ENCODE peak calls at places on chromosomes 2 and 18, in ten cellular contexts. One of them, this sample, is unnamed.

GRCh38 chr2:83915381-83915780 is 543.7 kb downstream of the SUCLG1 start:
- DNase-seq in HS-27A: no peak
- DNase-seq in activated CD8-positive, alpha-beta memory T cell treated with anti-CD3 and anti-CD28 coated beads for 4 hours: no peak
- DNase-seq in AG20443: no peak
- DNase-seq in CD4-positive, alpha-beta T cell: no peak
- DNase-seq in activated CD4-positive, alpha-beta T cell treated with anti-CD3 and anti-CD28 coated beads, Interleukin-2, amount 50 U/mL, for 1 hour: no peak
- DNase-seq in brain microvascular endothelial cell: no peak
- DNase-seq in fibroblast of pulmonary artery: no peak
- DNase-seq in iris pigment epithelial cell: no peak
- DNase-seq in NCI-H146: no peak
- DNase-seq in this sample: no peak

GRCh38 chr2:152716805-152717241 is 438 bp downstream of the PRPF40A start:
- DNase-seq in brain microvascular endothelial cell: no peak
- DNase-seq in CD4-positive, alpha-beta T cell: no peak
- DNase-seq in AG20443: peak
- DNase-seq in HS-27A: no peak
- DNase-seq in activated CD8-positive, alpha-beta memory T cell treated with anti-CD3 and anti-CD28 coated beads for 4 hours: no peak
- DNase-seq in iris pigment epithelial cell: peak
- DNase-seq in fibroblast of pulmonary artery: no peak
- DNase-seq in NCI-H146: peak
- DNase-seq in activated CD4-positive, alpha-beta T cell treated with anti-CD3 and anti-CD28 coated beads, Interleukin-2, amount 50 U/mL, for 1 hour: peak
- DNase-seq in this sample: peak

GRCh38 chr2:219368690-219369108 is 19.0 kb downstream of the DNPEP start:
- DNase-seq in fibroblast of pulmonary artery: peak
- DNase-seq in brain microvascular endothelial cell: peak
- DNase-seq in activated CD8-positive, alpha-beta memory T cell treated with anti-CD3 and anti-CD28 coated beads for 4 hours: no peak
- DNase-seq in activated CD4-positive, alpha-beta T cell treated with anti-CD3 and anti-CD28 coated beads, Interleukin-2, amount 50 U/mL, for 1 hour: no peak
- DNase-seq in AG20443: peak
- DNase-seq in NCI-H146: peak
- DNase-seq in iris pigment epithelial cell: peak
- DNase-seq in HS-27A: no peak
- DNase-seq in CD4-positive, alpha-beta T cell: no peak
- DNase-seq in this sample: peak

GRCh38 chr2:85243101-85244072 is 84.4 kb downstream of the TGOLN2 start:
- DNase-seq in HS-27A: no peak
- DNase-seq in iris pigment epithelial cell: no peak
- DNase-seq in activated CD8-positive, alpha-beta memory T cell treated with anti-CD3 and anti-CD28 coated beads for 4 hours: no peak
- DNase-seq in CD4-positive, alpha-beta T cell: no peak
- DNase-seq in NCI-H146: peak
- DNase-seq in fibroblast of pulmonary artery: no peak
- DNase-seq in brain microvascular endothelial cell: peak
- DNase-seq in activated CD4-positive, alpha-beta T cell treated with anti-CD3 and anti-CD28 coated beads, Interleukin-2, amount 50 U/mL, for 1 hour: no peak
- DNase-seq in AG20443: no peak
- DNase-seq in this sample: peak

GRCh38 chr18:24678626-24679025 is 218.2 kb downstream of the HRH4 start:
- DNase-seq in NCI-H146: no peak
- DNase-seq in activated CD4-positive, alpha-beta T cell treated with anti-CD3 and anti-CD28 coated beads, Interleukin-2, amount 50 U/mL, for 1 hour: no peak
- DNase-seq in HS-27A: no peak
- DNase-seq in fibroblast of pulmonary artery: no peak
- DNase-seq in brain microvascular endothelial cell: no peak
- DNase-seq in activated CD8-positive, alpha-beta memory T cell treated with anti-CD3 and anti-CD28 coated beads for 4 hours: no peak
- DNase-seq in CD4-positive, alpha-beta T cell: no peak
- DNase-seq in AG20443: peak
- DNase-seq in iris pigment epithelial cell: no peak
- DNase-seq in this sample: no peak

GRCh38 chr2:110752871-110753270 is 20.5 kb downstream of the ACOXL start:
- DNase-seq in iris pigment epithelial cell: no peak
- DNase-seq in CD4-positive, alpha-beta T cell: no peak
- DNase-seq in AG20443: no peak
- DNase-seq in HS-27A: no peak
- DNase-seq in brain microvascular endothelial cell: no peak
- DNase-seq in fibroblast of pulmonary artery: no peak
- DNase-seq in activated CD8-positive, alpha-beta memory T cell treated with anti-CD3 and anti-CD28 coated beads for 4 hours: no peak
- DNase-seq in activated CD4-positive, alpha-beta T cell treated with anti-CD3 and anti-CD28 coated beads, Interleukin-2, amount 50 U/mL, for 1 hour: no peak
- DNase-seq in NCI-H146: no peak
- DNase-seq in this sample: no peak

GRCh38 chr2:43251171-43251731 is 24.8 kb upstream of the ZFP36L2 start:
- DNase-seq in activated CD4-positive, alpha-beta T cell treated with anti-CD3 and anti-CD28 coated beads, Interleukin-2, amount 50 U/mL, for 1 hour: no peak
- DNase-seq in CD4-positive, alpha-beta T cell: no peak
- DNase-seq in activated CD8-positive, alpha-beta memory T cell treated with anti-CD3 and anti-CD28 coated beads for 4 hours: no peak
- DNase-seq in iris pigment epithelial cell: peak
- DNase-seq in NCI-H146: no peak
- DNase-seq in HS-27A: no peak
- DNase-seq in AG20443: peak
- DNase-seq in fibroblast of pulmonary artery: peak
- DNase-seq in brain microvascular endothelial cell: no peak
- DNase-seq in this sample: peak

GRCh38 chr18:23982154-23983071 is 32.1 kb upstream of the TTC39C start:
- DNase-seq in iris pigment epithelial cell: peak
- DNase-seq in CD4-positive, alpha-beta T cell: no peak
- DNase-seq in brain microvascular endothelial cell: peak
- DNase-seq in HS-27A: peak
- DNase-seq in NCI-H146: peak
- DNase-seq in activated CD4-positive, alpha-beta T cell treated with anti-CD3 and anti-CD28 coated beads, Interleukin-2, amount 50 U/mL, for 1 hour: no peak
- DNase-seq in AG20443: peak
- DNase-seq in activated CD8-positive, alpha-beta memory T cell treated with anti-CD3 and anti-CD28 coated beads for 4 hours: no peak
- DNase-seq in fibroblast of pulmonary artery: peak
- DNase-seq in this sample: no peak

GRCh38 chr2:73998451-73998850 is 13.7 kb downstream of the TET3 start:
- DNase-seq in AG20443: no peak
- DNase-seq in iris pigment epithelial cell: no peak
- DNase-seq in NCI-H146: no peak
- DNase-seq in activated CD8-positive, alpha-beta memory T cell treated with anti-CD3 and anti-CD28 coated beads for 4 hours: no peak
- DNase-seq in HS-27A: no peak
- DNase-seq in activated CD4-positive, alpha-beta T cell treated with anti-CD3 and anti-CD28 coated beads, Interleukin-2, amount 50 U/mL, for 1 hour: peak
- DNase-seq in CD4-positive, alpha-beta T cell: peak
- DNase-seq in fibroblast of pulmonary artery: no peak
- DNase-seq in brain microvascular endothelial cell: no peak
- DNase-seq in this sample: no peak

GRCh38 chr2:160368988-160369935 is 124.3 kb downstream of the RBMS1 start:
- DNase-seq in iris pigment epithelial cell: peak
- DNase-seq in AG20443: peak
- DNase-seq in HS-27A: no peak
- DNase-seq in fibroblast of pulmonary artery: no peak
- DNase-seq in NCI-H146: no peak
- DNase-seq in activated CD4-positive, alpha-beta T cell treated with anti-CD3 and anti-CD28 coated beads, Interleukin-2, amount 50 U/mL, for 1 hour: no peak
- DNase-seq in brain microvascular endothelial cell: no peak
- DNase-seq in CD4-positive, alpha-beta T cell: no peak
- DNase-seq in activated CD8-positive, alpha-beta memory T cell treated with anti-CD3 and anti-CD28 coated beads for 4 hours: no peak
- DNase-seq in this sample: peak

GRCh38 chr2:70552501-70553333 is 909 bp downstream of the TGFA start:
- DNase-seq in NCI-H146: no peak
- DNase-seq in activated CD8-positive, alpha-beta memory T cell treated with anti-CD3 and anti-CD28 coated beads for 4 hours: no peak
- DNase-seq in HS-27A: no peak
- DNase-seq in AG20443: no peak
- DNase-seq in iris pigment epithelial cell: no peak
- DNase-seq in brain microvascular endothelial cell: no peak
- DNase-seq in CD4-positive, alpha-beta T cell: no peak
- DNase-seq in activated CD4-positive, alpha-beta T cell treated with anti-CD3 and anti-CD28 coated beads, Interleukin-2, amount 50 U/mL, for 1 hour: peak
- DNase-seq in fibroblast of pulmonary artery: no peak
- DNase-seq in this sample: no peak

GRCh38 chr2:140580799-140581198 is 1550.0 kb downstream of the LRP1B start:
- DNase-seq in NCI-H146: no peak
- DNase-seq in AG20443: no peak
- DNase-seq in activated CD4-positive, alpha-beta T cell treated with anti-CD3 and anti-CD28 coated beads, Interleukin-2, amount 50 U/mL, for 1 hour: no peak
- DNase-seq in iris pigment epithelial cell: peak
- DNase-seq in fibroblast of pulmonary artery: peak
- DNase-seq in CD4-positive, alpha-beta T cell: no peak
- DNase-seq in activated CD8-positive, alpha-beta memory T cell treated with anti-CD3 and anti-CD28 coated beads for 4 hours: no peak
- DNase-seq in HS-27A: no peak
- DNase-seq in brain microvascular endothelial cell: no peak
- DNase-seq in this sample: no peak

GRCh38 chr2:10873790-10874437 is 37.8 kb upstream of the KCNF1 start:
- DNase-seq in brain microvascular endothelial cell: no peak
- DNase-seq in NCI-H146: no peak
- DNase-seq in fibroblast of pulmonary artery: peak
- DNase-seq in AG20443: peak
- DNase-seq in activated CD8-positive, alpha-beta memory T cell treated with anti-CD3 and anti-CD28 coated beads for 4 hours: no peak
- DNase-seq in activated CD4-positive, alpha-beta T cell treated with anti-CD3 and anti-CD28 coated beads, Interleukin-2, amount 50 U/mL, for 1 hour: no peak
- DNase-seq in iris pigment epithelial cell: peak
- DNase-seq in CD4-positive, alpha-beta T cell: no peak
- DNase-seq in HS-27A: no peak
- DNase-seq in this sample: no peak

GRCh38 chr2:152571035-152571766 is 146.1 kb downstream of the PRPF40A start:
- DNase-seq in fibroblast of pulmonary artery: no peak
- DNase-seq in NCI-H146: no peak
- DNase-seq in brain microvascular endothelial cell: no peak
- DNase-seq in activated CD4-positive, alpha-beta T cell treated with anti-CD3 and anti-CD28 coated beads, Interleukin-2, amount 50 U/mL, for 1 hour: no peak
- DNase-seq in CD4-positive, alpha-beta T cell: no peak
- DNase-seq in activated CD8-positive, alpha-beta memory T cell treated with anti-CD3 and anti-CD28 coated beads for 4 hours: no peak
- DNase-seq in HS-27A: no peak
- DNase-seq in iris pigment epithelial cell: peak
- DNase-seq in AG20443: peak
- DNase-seq in this sample: no peak

GRCh38 chr2:20496477-20496876 is 49.6 kb downstream of the RHOB start:
- DNase-seq in activated CD8-positive, alpha-beta memory T cell treated with anti-CD3 and anti-CD28 coated beads for 4 hours: no peak
- DNase-seq in iris pigment epithelial cell: no peak
- DNase-seq in AG20443: no peak
- DNase-seq in CD4-positive, alpha-beta T cell: no peak
- DNase-seq in NCI-H146: no peak
- DNase-seq in activated CD4-positive, alpha-beta T cell treated with anti-CD3 and anti-CD28 coated beads, Interleukin-2, amount 50 U/mL, for 1 hour: no peak
- DNase-seq in fibroblast of pulmonary artery: no peak
- DNase-seq in HS-27A: no peak
- DNase-seq in brain microvascular endothelial cell: no peak
- DNase-seq in this sample: peak

GRCh38 chr2:98547092-98547798 is 61.1 kb downstream of the COA5 start:
- DNase-seq in AG20443: no peak
- DNase-seq in NCI-H146: no peak
- DNase-seq in fibroblast of pulmonary artery: no peak
- DNase-seq in CD4-positive, alpha-beta T cell: no peak
- DNase-seq in iris pigment epithelial cell: no peak
- DNase-seq in activated CD4-positive, alpha-beta T cell treated with anti-CD3 and anti-CD28 coated beads, Interleukin-2, amount 50 U/mL, for 1 hour: no peak
- DNase-seq in activated CD8-positive, alpha-beta memory T cell treated with anti-CD3 and anti-CD28 coated beads for 4 hours: no peak
- DNase-seq in brain microvascular endothelial cell: no peak
- DNase-seq in HS-27A: no peak
- DNase-seq in this sample: no peak